ENCODE peak calls at places on chromosomes 12 and 14, in eight cellular contexts. G is heart right ventricle, M is stomach, B is fibroblast of villous mesenchyme, P is ovary, I is astrocyte of the spinal cord, D is PC-3, K is foreskin fibroblast. O is an unnamed sample.
A peak's percentile ranks its signal among the peaks of the same experiment; 100 is the strongest.

GRCh38 chr12:88600272-88600671 is 20.0 kb upstream of the KITLG start:
- DNase-seq in G (no peak), M (no peak), B (peak; percentile 64), P (no peak), I (peak; percentile 80), D (peak; percentile 78), K (peak; percentile 94), O (peak; percentile 54)

GRCh38 chr12:5745251-5745888 is 199.7 kb downstream of the ANO2 start:
- DNase-seq in G (peak; percentile 74), M (peak; percentile 71), B (peak; percentile 39), P (no peak), I (peak; percentile 29), D (peak; percentile 58), K (peak; percentile 73), O (peak; percentile 19)

GRCh38 chr12:110248096-110248447 is 33.0 kb upstream of the ATP2A2 start:
- DNase-seq in G (no peak), M (peak; percentile 41), B (no peak), P (no peak), I (no peak), D (no peak), K (no peak), O (no peak)

GRCh38 chr14:104388011-104388521 is 191.5 kb upstream of the C14orf180 start:
- DNase-seq in G (no peak), M (peak; percentile 19), B (no peak), P (no peak), I (no peak), D (no peak), K (no peak), O (no peak)

GRCh38 chr14:69845787-69846186 is 33.4 kb upstream of the SMOC1 start:
- DNase-seq in G (no peak), M (no peak), B (no peak), P (no peak), I (no peak), D (no peak), K (no peak), O (no peak)

GRCh38 chr12:109115758-109116610 is at the start of gene ACACB:
- DNase-seq in G (peak; percentile 69), M (peak; percentile 86), B (peak; percentile 46), P (peak; percentile 52), I (no peak), D (no peak), K (no peak), O (peak; percentile 30)

GRCh38 chr14:33477752-33478151 is 473.1 kb downstream of the EGLN3 start:
- DNase-seq in G (no peak), M (no peak), B (no peak), P (no peak), I (peak; percentile 11), D (no peak), K (no peak), O (no peak)

GRCh38 chr14:22547948-22548750 is 40.9 kb downstream of the DAD1 start:
- DNase-seq in G (no peak), M (no peak), B (no peak), P (no peak), I (no peak), D (no peak), K (no peak), O (no peak)

GRCh38 chr12:115872919-115873357 is 404.6 kb downstream of the MED13L start:
- DNase-seq in G (no peak), M (peak; percentile 70), B (no peak), P (no peak), I (no peak), D (peak; percentile 99), K (no peak), O (no peak)

GRCh38 chr12:51887476-51888315 is at the start of gene ANKRD33:
- DNase-seq in G (no peak), M (peak; percentile 54), B (peak; percentile 41), P (peak; percentile 8), I (no peak), D (no peak), K (peak; percentile 77), O (no peak)

GRCh38 chr12:51890511-51891171 is 2.7 kb downstream of the ANKRD33 start:
- DNase-seq in G (no peak), M (no peak), B (no peak), P (peak; percentile 12), I (no peak), D (no peak), K (no peak), O (no peak)

GRCh38 chr12:51888316-51889215 is 663 bp downstream of the ANKRD33 start:
- DNase-seq in G (no peak), M (no peak), B (no peak), P (no peak), I (no peak), D (no peak), K (no peak), O (no peak)

GRCh38 chr12:51890135-51890464 is 2.2 kb downstream of the ANKRD33 start:
- DNase-seq in G (no peak), M (no peak), B (no peak), P (no peak), I (no peak), D (no peak), K (no peak), O (no peak)

DNA sequence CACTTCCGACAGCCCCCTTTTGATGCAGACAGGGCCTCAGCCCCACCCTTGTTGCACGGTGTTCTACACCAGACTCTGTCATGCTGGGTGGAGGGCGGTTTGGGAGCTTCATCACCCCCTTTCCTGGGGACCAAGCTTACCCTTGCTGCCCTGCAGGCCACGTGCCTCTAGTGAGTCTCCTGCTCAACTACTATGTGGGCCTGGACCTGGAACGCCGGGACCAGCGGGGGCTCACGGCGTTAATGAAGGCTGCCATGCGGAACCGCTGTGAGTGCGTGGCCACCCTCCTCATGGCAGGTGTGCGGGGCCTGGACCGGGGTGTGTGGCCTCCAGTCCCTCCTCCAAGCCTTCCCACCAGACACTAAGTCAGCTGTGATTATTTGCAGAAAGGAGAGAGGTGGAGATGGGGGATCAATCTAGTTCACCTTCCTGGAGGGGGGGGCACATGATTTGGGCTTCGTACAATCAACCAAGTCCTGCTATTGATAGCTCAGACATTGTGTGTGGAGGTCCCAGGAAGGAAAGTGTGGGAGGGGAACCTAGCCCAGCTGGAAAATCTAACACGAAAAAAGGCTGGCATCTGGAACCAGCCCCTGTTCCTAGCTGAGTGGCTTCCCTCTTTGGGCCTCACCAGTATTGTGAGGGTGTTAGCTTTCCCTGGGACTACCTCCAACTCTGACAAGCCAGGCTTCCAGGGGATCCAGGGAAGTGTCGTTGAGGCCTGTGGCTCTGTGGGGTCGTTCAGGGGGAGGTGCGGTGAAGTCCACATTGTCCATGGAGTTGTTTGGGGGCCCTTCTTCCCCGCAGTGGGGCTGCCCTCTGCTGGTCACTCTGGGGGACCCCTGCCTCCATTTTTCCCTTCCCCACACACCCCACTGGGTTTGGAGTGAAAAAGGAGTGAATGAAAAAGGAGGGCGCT is 1.6 kb downstream of the ANKRD33 start:
- DNase-seq in G (no peak), M (no peak), B (no peak), P (peak; percentile 4), I (no peak), D (no peak), K (peak; percentile 45), O (no peak)
- TF ChIP-seq CTCF in G (peak; percentile 16), M (no peak), B (peak; percentile 29), P (no peak), I (peak; percentile 29), D (peak; percentile 40), K (peak; percentile 36), O (peak; percentile 3)

DNA sequence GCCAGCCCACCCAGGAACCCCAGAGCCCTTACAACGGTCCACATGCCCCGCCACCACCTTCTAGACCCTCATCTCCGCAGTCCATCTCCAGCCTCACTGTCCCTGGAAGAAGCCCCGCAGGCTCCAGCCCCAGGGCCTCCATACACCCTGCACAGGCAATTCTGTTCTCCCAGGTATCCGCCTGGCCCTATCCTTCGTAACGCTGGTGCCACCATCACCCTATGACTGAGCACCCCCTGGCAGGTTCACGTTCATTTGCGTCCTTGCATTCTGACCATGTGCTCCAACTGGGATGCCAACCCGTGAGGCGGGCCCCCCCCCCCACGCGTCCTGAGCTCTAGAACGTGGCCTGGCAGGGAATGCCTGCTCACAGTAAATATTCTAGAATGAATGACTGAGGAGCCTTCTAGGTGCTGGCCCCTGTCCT is 675 bp upstream of the SCARB1 start:
- DNase-seq in G (no peak), M (no peak), B (no peak), P (peak; percentile 56), I (no peak), D (no peak), K (no peak), O (no peak)
- H3K4me3 ChIP-seq in G (no peak overlapping the region), M (peak overlapping the region; percentile 95), B (no peak overlapping the region), P (peak overlapping the region; percentile 79), I (no peak overlapping the region), D (peak overlapping the region; percentile 58), K (peak overlapping the region; percentile 48), O (no peak overlapping the region)

DNA sequence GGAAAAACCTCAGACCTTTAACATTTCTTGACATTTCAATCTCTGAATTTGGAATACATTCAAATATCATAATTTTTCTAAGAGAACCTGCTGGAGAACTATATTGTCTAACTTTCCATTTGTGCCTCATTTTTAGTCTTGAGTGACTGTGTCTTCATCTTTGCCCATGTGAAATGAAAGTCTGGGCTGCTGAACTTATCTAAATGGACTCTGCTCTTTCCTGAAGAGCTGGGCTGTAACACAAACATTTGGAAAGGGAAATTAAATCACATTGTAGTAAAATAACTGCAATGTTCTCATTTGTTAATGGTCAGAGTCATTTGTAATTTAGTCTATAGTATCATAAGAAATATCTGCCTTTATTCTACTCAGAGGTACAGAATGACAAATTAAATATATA is 373.1 kb downstream of the LRIG3 start:
- DNase-seq in G (no peak), M (no peak), B (no peak), P (no peak), I (no peak), D (no peak), K (no peak), O (no peak)
- TF ChIP-seq CTCF in G (no peak), M (no peak), B (no peak), P (no peak), I (no peak), D (no peak), K (no peak), O (no peak)

DNA sequence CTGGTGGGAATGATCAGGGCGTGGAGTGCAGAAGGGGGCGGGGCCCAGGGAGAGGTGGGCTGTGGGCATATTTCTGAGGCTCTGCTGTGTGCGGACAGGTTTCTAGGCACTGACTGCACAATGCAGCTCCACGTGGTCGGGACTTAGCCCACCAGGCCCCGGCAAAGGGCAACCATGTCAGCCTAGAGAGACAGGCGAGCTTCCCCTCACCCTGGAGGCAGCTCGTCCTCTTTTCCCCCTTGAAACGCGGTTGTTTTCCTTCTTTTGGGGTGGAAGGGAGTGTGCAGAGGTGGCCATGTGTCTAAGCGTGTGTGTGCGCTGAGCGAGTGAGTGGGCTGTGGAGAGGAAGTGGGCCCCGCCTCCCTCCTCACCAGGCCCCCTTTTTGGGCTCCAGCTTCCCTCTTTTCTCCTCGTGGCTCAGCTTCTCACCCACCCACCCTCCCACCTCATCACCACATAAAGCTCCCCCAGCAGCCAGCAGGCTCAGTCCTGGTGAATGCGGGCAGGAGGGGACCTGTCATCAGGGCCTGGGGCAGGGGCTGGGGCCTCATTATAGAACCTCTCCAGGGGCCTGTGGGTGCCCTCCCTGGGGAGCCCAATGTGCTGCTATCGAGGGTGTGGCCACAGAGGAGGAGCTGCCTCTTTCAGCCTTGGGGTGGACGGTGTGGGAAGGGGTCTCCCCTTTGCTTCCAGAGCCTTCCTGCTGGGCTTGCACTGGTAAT is 22.0 kb downstream of the LRTM2 start:
- DNase-seq in G (no peak), M (no peak), B (no peak), P (no peak), I (no peak), D (no peak), K (no peak), O (no peak)
- H3K4me3 ChIP-seq in G (no peak overlapping the region), M (no peak overlapping the region), B (no peak overlapping the region), P (no peak overlapping the region), I (no peak overlapping the region), D (no peak overlapping the region), K (no peak overlapping the region), O (no peak overlapping the region)

O was measured in cardiac fibroblast.